ENCODE peak calls at places on chromosomes 7 and 10, in six cellular contexts. B, P, E, M, I and D are unnamed samples.

GRCh38 chr7:15228891-15229290 is 326.3 kb upstream of the DGKB start:
- DNase-seq in M (no peak), I (no peak), P (no peak), E (no peak), B (no peak), D (no peak)

GRCh38 chr10:64344211-64344610 is 823.0 kb downstream of the REEP3 start:
- DNase-seq in P (no peak), M (no peak), E (no peak), I (no peak), B (no peak), D (no peak)

GRCh38 chr10:126889421-126889820 is 15.8 kb upstream of the DOCK1 start:
- DNase-seq in B (no peak), I (no peak), E (no peak), P (no peak), M (no peak), D (no peak)

GRCh38 chr10:102744374-102745051 is 765 bp downstream of the WBP1L start:
- DNase-seq in I (peak; percentile 66), E (no peak), M (peak; percentile 57), B (peak; percentile 64), P (peak; percentile 3), D (peak; percentile 74)

GRCh38 chr7:108434030-108434429 is 22.2 kb downstream of the NRCAM start:
- DNase-seq in P (no peak), B (no peak), E (no peak), I (no peak), M (no peak), D (no peak)

GRCh38 chr10:17599089-17599488 is 18.1 kb downstream of the HACD1 start:
- DNase-seq in I (no peak), P (no peak), E (no peak), B (no peak), M (no peak), D (no peak)

GRCh38 chr7:54831046-54831643 is 72.1 kb upstream of the SEC61G start:
- DNase-seq in M (no peak), I (no peak), B (no peak), P (no peak), E (no peak), D (no peak)

GRCh38 chr10:50601974-50602373 is 21.8 kb downstream of the SGMS1 start:
- DNase-seq in B (no peak), M (no peak), P (no peak), E (no peak), I (no peak), D (no peak)

GRCh38 chr7:66211429-66211828 is 6.3 kb downstream of the TPST1 start:
- DNase-seq in M (no peak), I (no peak), B (no peak), P (no peak), E (no peak), D (no peak)

GRCh38 chr10:30176182-30176581 is 116.8 kb upstream of the JCAD start:
- DNase-seq in P (no peak), I (no peak), M (no peak), E (no peak), B (no peak), D (no peak)

GRCh38 chr10:130924138-130924819 is 387.2 kb downstream of the TCERG1L start:
- DNase-seq in M (no peak), P (no peak), E (no peak), B (peak; percentile 49), I (no peak), D (no peak)

GRCh38 chr7:90931996-90932912 is 332.0 kb upstream of the FZD1 start:
- DNase-seq in P (no peak), I (no peak), M (no peak), E (no peak), B (no peak), D (no peak)

DNA sequence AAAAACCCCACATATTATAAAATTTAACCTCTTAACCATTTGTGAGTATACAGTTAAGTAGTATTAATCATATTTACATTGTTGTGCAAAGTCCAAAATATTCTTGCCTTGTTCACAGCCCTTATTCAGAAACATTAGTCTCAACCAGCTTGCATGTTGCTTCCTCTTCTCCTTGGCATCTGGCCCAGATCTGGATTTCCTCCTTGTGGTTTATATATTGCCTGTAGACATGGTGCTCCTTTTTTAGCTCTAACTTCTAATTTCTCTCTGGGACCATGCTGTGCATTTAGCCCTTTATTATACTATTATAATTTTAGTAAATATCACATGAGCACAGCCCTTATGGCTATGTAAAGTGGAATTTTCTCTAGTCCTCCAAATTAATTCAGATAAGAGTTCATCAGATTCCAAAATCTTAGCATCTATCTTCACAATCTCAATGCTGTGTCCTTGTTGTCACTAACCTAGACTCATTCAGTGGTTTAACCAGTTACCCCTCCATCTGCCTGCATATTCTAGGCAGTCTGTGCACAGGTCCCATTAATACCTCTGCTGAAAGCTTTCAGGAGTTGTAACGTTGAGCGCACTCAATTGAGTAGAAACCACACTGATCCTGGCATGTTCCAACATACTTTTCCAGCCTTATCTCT is 7.9 kb downstream of the CPED1 start:
- DNase-seq in M (peak; percentile 85), I (no peak), P (peak; percentile 20), B (peak; percentile 87), E (peak; percentile 46), D (peak; percentile 49)
- H3K4me1 ChIP-seq in M (peaks cover 44% of the 10 kb centered on the region), I (peaks cover 72% of the 10 kb centered on the region), P (peaks cover 17% of the 10 kb centered on the region), B (peaks cover 6% of the 10 kb centered on the region), E (peaks cover 49% of the 10 kb centered on the region), D (peaks cover 5% of the 10 kb centered on the region)

GRCh38 chr7:131603932-131604331 is 47.5 kb upstream of the PODXL start:
- DNase-seq in E (no peak), I (no peak), B (no peak), P (no peak), M (no peak), D (no peak)

GRCh38 chr7:131602994-131603372 is 46.6 kb upstream of the PODXL start:
- DNase-seq in P (no peak), I (no peak), E (no peak), B (no peak), M (no peak), D (no peak)

GRCh38 chr7:131606346-131607290 is 50.2 kb upstream of the PODXL start:
- DNase-seq in M (peak; percentile 62), P (no peak), B (peak; percentile 25), E (no peak), I (no peak), D (no peak)

GRCh38 chr7:131605280-131605878 is 49.0 kb upstream of the PODXL start:
- DNase-seq in M (no peak), P (no peak), E (no peak), I (no peak), B (no peak), D (no peak)

DNA sequence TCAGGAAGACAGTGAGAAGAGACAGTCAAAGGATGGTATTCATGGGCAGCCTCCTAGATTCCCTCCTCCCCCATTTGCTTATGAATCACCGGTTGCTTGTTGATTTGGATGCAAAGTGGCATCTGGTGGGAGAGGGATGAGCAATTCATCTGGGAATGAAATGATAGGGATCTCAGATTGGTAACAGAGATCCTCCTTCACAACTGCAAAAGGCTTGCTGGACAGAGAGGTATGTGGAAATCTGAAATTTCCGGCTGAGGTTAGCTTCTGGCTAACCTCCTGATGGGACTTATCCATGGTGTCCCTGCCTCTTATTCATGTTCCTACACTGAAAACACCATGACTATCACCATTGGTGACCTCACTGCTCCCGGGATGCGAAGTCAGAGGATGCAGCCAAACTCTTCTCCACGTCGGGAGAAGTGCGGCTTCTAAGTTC is 48.4 kb upstream of the PODXL start:
- DNase-seq in E (no peak), M (no peak), B (no peak), P (no peak), I (no peak), D (no peak)
- H3K4me1 ChIP-seq in E (peaks cover 6% of the 10 kb centered on the region), M (no peaks in the 10 kb centered on the region), B (no peaks in the 10 kb centered on the region), P (no peaks in the 10 kb centered on the region), I (no peaks in the 10 kb centered on the region), D (peaks cover 3% of the 10 kb centered on the region)

GRCh38 chr7:41108821-41109220 is 594.1 kb downstream of the INHBA start:
- DNase-seq in I (no peak), P (no peak), B (no peak), M (no peak), E (no peak), D (no peak)

GRCh38 chr7:41110186-41110585 is 592.7 kb downstream of the INHBA start:
- DNase-seq in I (no peak), M (no peak), E (no peak), B (no peak), P (no peak), D (no peak)

GRCh38 chr7:41104621-41105020 is 598.3 kb downstream of the INHBA start:
- DNase-seq in I (no peak), P (no peak), B (no peak), E (no peak), M (no peak), D (no peak)

GRCh38 chr7:41107938-41108448 is 594.9 kb downstream of the INHBA start:
- DNase-seq in B (no peak), M (no peak), I (no peak), P (no peak), E (no peak), D (no peak)

DNA sequence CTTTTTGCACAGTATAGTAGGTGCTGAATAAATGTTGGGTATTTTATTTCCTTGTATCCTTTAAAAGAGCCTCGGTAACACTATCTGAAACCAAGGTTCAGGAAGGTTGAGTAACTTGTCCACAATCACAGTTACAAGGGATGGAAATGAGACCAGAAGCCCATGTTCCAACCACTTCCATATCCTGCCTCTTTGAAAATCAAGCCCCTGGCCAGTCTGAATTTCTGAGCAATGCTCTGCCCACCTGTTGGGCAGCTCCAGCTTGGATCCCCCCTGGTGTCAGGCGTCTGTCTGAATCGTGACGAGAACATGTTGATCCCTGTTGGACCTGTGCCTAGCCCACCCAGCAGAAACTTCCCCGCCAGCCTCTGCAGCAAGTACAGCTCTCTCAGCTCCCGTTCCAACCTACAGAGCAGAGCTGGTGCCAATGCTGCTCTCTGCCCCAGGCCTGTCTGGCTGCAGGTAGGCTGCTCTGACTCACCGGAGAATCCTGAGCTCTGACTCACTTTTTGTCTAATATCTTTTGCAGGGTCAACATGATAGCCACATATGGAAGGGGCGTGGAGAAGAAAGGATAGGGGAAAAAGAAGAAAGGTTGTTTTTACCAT is 595.5 kb downstream of the INHBA start:
- DNase-seq in P (no peak), I (no peak), B (no peak), M (no peak), E (no peak), D (no peak)
- H3K4me1 ChIP-seq in P (no peaks in the 10 kb centered on the region), I (no peaks in the 10 kb centered on the region), B (no peaks in the 10 kb centered on the region), M (no peaks in the 10 kb centered on the region), E (no peaks in the 10 kb centered on the region), D (no peaks in the 10 kb centered on the region)

GRCh38 chr10:58439632-58440364 is 54.6 kb downstream of the TFAM start:
- DNase-seq in B (no peak), M (no peak), I (no peak), P (no peak), E (no peak), D (no peak)
- H3K4me1 ChIP-seq in B (no peaks in the 10 kb centered on the region), M (no peaks in the 10 kb centered on the region), I (no peaks in the 10 kb centered on the region), P (peaks cover 14% of the 10 kb centered on the region), E (peaks cover 7% of the 10 kb centered on the region), D (peaks cover 1% of the 10 kb centered on the region)

DNA sequence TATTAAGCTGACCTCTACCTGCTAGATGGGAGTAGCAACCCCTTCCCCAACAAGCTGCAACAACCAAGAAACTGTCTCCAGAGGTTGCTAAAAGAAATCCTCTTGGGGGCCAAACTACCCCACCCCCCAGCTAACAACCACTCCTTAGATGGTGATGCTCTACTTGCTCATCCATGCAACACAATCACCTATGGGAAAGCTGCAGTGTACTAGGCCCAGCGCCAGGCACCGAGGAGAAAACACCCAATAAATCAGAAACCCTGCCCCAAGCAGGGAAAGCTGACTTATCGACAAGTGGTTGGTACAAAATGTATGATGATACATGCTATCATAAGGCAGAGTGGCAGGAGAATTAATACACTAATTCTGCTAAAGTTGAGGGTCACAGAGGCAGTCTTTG is 17.3 kb downstream of the SLC25A13 start:
- DNase-seq in B (no peak), P (no peak), M (no peak), I (no peak), E (no peak), D (no peak)
- H3K4me1 ChIP-seq in B (peaks cover 16% of the 10 kb centered on the region), P (no peaks in the 10 kb centered on the region), M (peaks cover 11% of the 10 kb centered on the region), I (peaks cover 74% of the 10 kb centered on the region), E (no peaks in the 10 kb centered on the region), D (peaks cover 8% of the 10 kb centered on the region)

GRCh38 chr7:26199301-26200112 is 1.0 kb downstream of the HNRNPA2B1 start:
- DNase-seq in B (peak; percentile 76), E (peak; percentile 44), M (peak; percentile 73), P (peak; percentile 59), I (peak; percentile 89), D (peak; percentile 87)
- H3K4me1 ChIP-seq in B (peaks cover 28% of the 10 kb centered on the region), E (peaks cover 52% of the 10 kb centered on the region), M (peaks cover 46% of the 10 kb centered on the region), P (peaks cover 48% of the 10 kb centered on the region), I (peaks cover 49% of the 10 kb centered on the region), D (peaks cover 2% of the 10 kb centered on the region)